ENCODE peak calls at places on chromosome 11, in five cellular contexts. L is HCT116, J is AG04450, K is transverse colon, I is stomach. U is an unnamed sample.

GRCh38 chr11:69797156-69797555 is 22.0 kb upstream of the FGF4 start:
- DNase-seq in L (no peak), K (no peak), I (no peak), J (no peak), U (no peak)

GRCh38 chr11:127133061-127133460 is 132.5 kb upstream of the KIRREL3 start:
- DNase-seq in J (no peak), I (no peak), L (no peak), K (no peak), U (no peak)

GRCh38 chr11:130139401-130139800 is 20.2 kb upstream of the ST14 start:
- DNase-seq in K (no peak), L (no peak), J (no peak), I (no peak), U (no peak)

GRCh38 chr11:126082251-126083109 is 19.8 kb upstream of the CDON start:
- DNase-seq in K (no peak), L (no peak), J (no peak), I (no peak), U (no peak)

GRCh38 chr11:70828498-70829159 is 423.7 kb downstream of the SHANK2 start:
- DNase-seq in J (no peak), K (peak), I (no peak), L (no peak), U (no peak)

GRCh38 chr11:65169164-65169641 is 830 bp upstream of the SPDYC start:
- DNase-seq in K (no peak), L (no peak), J (no peak), I (no peak), U (no peak)

GRCh38 chr11:84714316-84714780 is 912.8 kb downstream of the DLG2 start:
- DNase-seq in K (peak), I (peak), J (no peak), L (peak), U (no peak)

GRCh38 chr11:72613977-72614376 is 60.2 kb downstream of the PDE2A start:
- DNase-seq in L (no peak), I (no peak), J (no peak), K (peak), U (peak)

GRCh38 chr11:27468209-27468608 is 4.4 kb downstream of the LGR4 start:
- DNase-seq in J (no peak), I (no peak), K (no peak), L (no peak), U (no peak)

GRCh38 chr11:119479685-119480275 is 56.8 kb upstream of the THY1 start:
- DNase-seq in K (no peak), J (no peak), L (no peak), I (no peak), U (no peak)
- TF ChIP-seq CTCF in K (peak), J (peak), L (peak), I (no peak), U (no peak)

GRCh38 chr11:62443390-62444201 is 24.8 kb downstream of the SCGB1A1 start:
- DNase-seq in I (no peak), K (no peak), L (no peak), J (no peak), U (no peak)
- H3K27ac ChIP-seq in I (peak), K (peak), L (no peak), J (peak), U (no peak)

GRCh38 chr11:35318309-35318708 is 101.0 kb downstream of the SLC1A2 start:
- DNase-seq in L (no peak), K (no peak), I (no peak), J (no peak), U (no peak)

GRCh38 chr11:35318977-35319925 is 100.1 kb downstream of the SLC1A2 start:
- DNase-seq in L (no peak), J (no peak), K (no peak), I (no peak), U (no peak)

GRCh38 chr11:35313066-35313765 is 106.1 kb downstream of the SLC1A2 start:
- DNase-seq in J (no peak), I (no peak), K (no peak), L (no peak), U (no peak)

GRCh38 chr11:35317253-35317652 is 102.1 kb downstream of the SLC1A2 start:
- DNase-seq in K (no peak), I (no peak), L (no peak), J (no peak), U (no peak)

GRCh38 chr11:35316161-35316560 is 103.2 kb downstream of the SLC1A2 start:
- DNase-seq in I (no peak), J (no peak), K (no peak), L (no peak), U (no peak)
- TF ChIP-seq CTCF in I (no peak), J (no peak), K (no peak), L (no peak), U (no peak)

GRCh38 chr11:57321388-57321995 is 3.3 kb downstream of the TNKS1BP1 start:
- DNase-seq in K (no peak), I (peak), J (no peak), L (no peak), U (no peak)
- H3K27ac ChIP-seq in K (peak), I (peak), J (peak), L (peak), U (peak)

GRCh38 chr11:68143310-68143689 is 22.1 kb upstream of the CHKA start:
- DNase-seq in K (no peak), L (no peak), I (no peak), J (no peak), U (no peak)

GRCh38 chr11:68142441-68143309 is 21.5 kb upstream of the CHKA start:
- DNase-seq in J (no peak), L (no peak), I (peak), K (no peak), U (no peak)

GRCh38 chr11:68140496-68141246 is 19.5 kb upstream of the CHKA start:
- DNase-seq in J (no peak), L (no peak), K (no peak), I (peak), U (no peak)

GRCh38 chr11:68141247-68142027 is 20.2 kb upstream of the CHKA start:
- DNase-seq in J (no peak), I (no peak), L (no peak), K (no peak), U (no peak)

GRCh38 chr11:68142028-68142412 is 20.8 kb upstream of the CHKA start:
- DNase-seq in I (peak), J (no peak), L (no peak), K (no peak), U (peak)
- TF ChIP-seq CTCF in I (no peak), J (no peak), L (no peak), K (no peak), U (no peak)

DNA sequence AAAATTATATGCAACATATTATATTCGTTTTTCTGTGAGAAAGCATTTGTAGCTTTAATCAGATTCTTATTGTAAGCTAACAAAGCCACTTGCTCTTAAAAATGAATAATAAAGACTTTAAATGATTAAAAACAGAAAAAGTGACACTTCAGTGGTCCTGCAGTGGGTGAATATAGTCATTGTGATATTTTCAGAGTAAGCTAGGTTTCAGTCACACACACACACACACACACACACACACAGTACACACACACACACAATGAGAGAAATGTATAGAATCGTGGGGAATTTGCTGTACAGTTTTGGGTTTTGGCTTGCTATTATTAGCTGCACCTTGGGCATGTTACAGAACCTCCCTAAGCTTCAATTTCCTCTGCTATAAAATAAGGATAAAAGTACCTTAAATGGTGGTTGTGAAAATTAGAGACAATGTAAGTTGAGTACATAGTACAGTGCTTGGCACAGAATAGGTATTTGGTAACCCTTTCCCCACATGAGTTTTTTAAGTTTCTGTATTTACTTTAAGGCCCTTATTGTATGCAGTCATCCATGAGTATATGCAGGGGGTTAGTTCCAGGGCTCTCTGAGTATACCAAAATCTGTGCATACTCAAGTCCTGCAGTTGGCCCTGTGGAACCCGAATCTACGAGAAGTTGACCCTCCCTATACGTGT is 39.8 kb downstream of the CSTPP1 start:
- DNase-seq in K (no peak), J (no peak), I (no peak), L (no peak), U (no peak)
- H3K27ac ChIP-seq in K (no peak), J (no peak), I (no peak), L (no peak), U (no peak)

U was measured in lung.